ENCODE peak calls at places on chromosomes 3 and 15, in eight cellular contexts. N is A549, P is breast epithelium, F is stomach, Z is uterus, Q is endothelial cell of umbilical vein, W is Peyer's patch, X is H1. B is an unnamed sample.

GRCh38 chr15:72168131-72168825 is 29.3 kb downstream of the GRAMD2A start:
- DNase-seq in N (no peak), P (peak; percentile 76), F (peak; percentile 34), Z (no peak), Q (no peak), W (no peak), X (no peak), B (no peak)

GRCh38 chr3:123476967-123477750 is 28.3 kb upstream of the ADCY5 start:
- DNase-seq in N (no peak), P (no peak), F (no peak), Z (no peak), Q (no peak), W (no peak), X (no peak), B (no peak)

GRCh38 chr3:186257866-186258265 is 104.2 kb downstream of the DGKG start:
- DNase-seq in N (no peak), P (no peak), F (no peak), Z (no peak), Q (no peak), W (no peak), X (no peak), B (no peak)

GRCh38 chr3:181725830-181726229 is 14.1 kb downstream of the SOX2 start:
- DNase-seq in N (no peak), P (no peak), F (no peak), Z (no peak), Q (no peak), W (no peak), X (no peak), B (no peak)

GRCh38 chr3:161863775-161864174 is 367.2 kb downstream of the OTOL1 start:
- DNase-seq in N (no peak), P (no peak), F (no peak), Z (no peak), Q (no peak), W (no peak), X (no peak), B (no peak)

GRCh38 chr3:31077826-31078225 is 183.4 kb upstream of the GADL1 start:
- DNase-seq in N (no peak), P (no peak), F (no peak), Z (no peak), Q (peak; percentile 32), W (no peak), X (no peak), B (no peak)

GRCh38 chr3:71512000-71512399 is 71.5 kb downstream of the FOXP1 start:
- DNase-seq in N (no peak), P (no peak), F (no peak), Z (no peak), Q (no peak), W (no peak), X (no peak), B (no peak)

GRCh38 chr15:42148808-42149492 is 7.5 kb downstream of the PLA2G4F start:
- DNase-seq in N (no peak), P (no peak), F (peak; percentile 13), Z (peak; percentile 6), Q (no peak), W (no peak), X (no peak), B (no peak)

GRCh38 chr3:46944191-46944590 is 32.4 kb downstream of the CCDC12 start:
- DNase-seq in N (peak; percentile 35), P (no peak), F (no peak), Z (no peak), Q (no peak), W (no peak), X (no peak), B (no peak)

GRCh38 chr3:174937488-174937887 is 78.4 kb downstream of the NAALADL2 start:
- DNase-seq in N (no peak), P (no peak), F (no peak), Z (no peak), Q (no peak), W (no peak), X (no peak), B (no peak)

GRCh38 chr3:81531256-81531655 is 230.2 kb downstream of the GBE1 start:
- DNase-seq in N (no peak), P (no peak), F (no peak), Z (no peak), Q (no peak), W (no peak), X (no peak), B (no peak)

GRCh38 chr3:50270422-50270831 is 1.5 kb downstream of the SEMA3B start:
- DNase-seq in N (no peak), P (no peak), F (no peak), Z (no peak), Q (no peak), W (no peak), X (no peak), B (peak; percentile 50)

GRCh38 chr3:50272911-50273688 is 4.2 kb downstream of the SEMA3B start:
- DNase-seq in N (peak; percentile 74), P (peak; percentile 76), F (peak; percentile 93), Z (peak; percentile 87), Q (peak; percentile 84), W (peak; percentile 94), X (no peak), B (peak; percentile 90)

GRCh38 chr3:50270841-50271240 is 1.9 kb downstream of the SEMA3B start:
- DNase-seq in N (no peak), P (no peak), F (no peak), Z (no peak), Q (no peak), W (no peak), X (no peak), B (no peak)

GRCh38 chr3:50269977-50270413 is 1.0 kb downstream of the SEMA3B start:
- DNase-seq in N (no peak), P (no peak), F (no peak), Z (no peak), Q (no peak), W (no peak), X (no peak), B (peak; percentile 65)

DNA sequence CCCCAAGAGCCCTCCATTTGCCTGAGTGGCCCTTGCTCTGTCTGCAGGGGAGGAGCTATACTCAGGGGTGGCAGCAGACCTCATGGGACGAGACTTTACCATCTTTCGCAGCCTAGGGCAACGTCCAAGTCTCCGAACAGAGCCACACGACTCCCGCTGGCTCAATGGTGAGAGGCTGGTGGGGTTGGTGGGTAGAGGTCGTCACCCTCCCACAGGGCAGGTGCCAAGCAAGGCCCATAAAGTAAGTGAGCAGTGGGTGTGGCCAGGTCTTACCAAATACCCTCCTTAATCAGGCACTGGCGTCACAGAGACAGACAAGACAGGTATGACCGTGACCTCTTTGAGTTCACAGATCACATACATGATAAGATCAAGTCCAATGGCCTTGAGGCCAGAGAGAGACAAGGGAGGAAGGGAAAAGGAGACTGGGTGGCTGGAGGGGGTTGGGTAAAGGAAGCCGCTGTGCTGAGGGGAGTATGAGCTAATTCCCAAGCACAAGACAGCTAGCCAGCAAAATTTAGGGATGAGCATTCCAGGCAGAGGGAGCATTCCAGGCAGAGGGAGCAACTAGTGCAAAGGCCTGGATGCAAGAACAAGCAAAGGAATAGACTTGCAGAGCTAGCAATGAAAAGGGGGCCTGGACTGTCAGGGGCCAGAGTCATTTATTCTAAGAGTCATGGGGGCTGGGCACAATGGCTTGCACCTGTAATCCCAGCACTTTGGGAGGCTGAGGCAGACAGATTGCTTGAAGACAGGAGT is 2.5 kb downstream of the SEMA3B start:
- DNase-seq in N (no peak), P (no peak), F (no peak), Z (no peak), Q (no peak), W (peak; percentile 86), X (no peak), B (peak; percentile 95)
- H3K4me1 ChIP-seq in N (peaks cover 55% of the 10 kb centered on the region), P (peaks cover 17% of the 10 kb centered on the region), F (peaks cover 81% of the 10 kb centered on the region), Z (no peaks in the 10 kb centered on the region), Q (peaks cover 2% of the 10 kb centered on the region), W (peaks cover 14% of the 10 kb centered on the region), X (no peaks in the 10 kb centered on the region), B (peaks cover 45% of the 10 kb centered on the region)

DNA sequence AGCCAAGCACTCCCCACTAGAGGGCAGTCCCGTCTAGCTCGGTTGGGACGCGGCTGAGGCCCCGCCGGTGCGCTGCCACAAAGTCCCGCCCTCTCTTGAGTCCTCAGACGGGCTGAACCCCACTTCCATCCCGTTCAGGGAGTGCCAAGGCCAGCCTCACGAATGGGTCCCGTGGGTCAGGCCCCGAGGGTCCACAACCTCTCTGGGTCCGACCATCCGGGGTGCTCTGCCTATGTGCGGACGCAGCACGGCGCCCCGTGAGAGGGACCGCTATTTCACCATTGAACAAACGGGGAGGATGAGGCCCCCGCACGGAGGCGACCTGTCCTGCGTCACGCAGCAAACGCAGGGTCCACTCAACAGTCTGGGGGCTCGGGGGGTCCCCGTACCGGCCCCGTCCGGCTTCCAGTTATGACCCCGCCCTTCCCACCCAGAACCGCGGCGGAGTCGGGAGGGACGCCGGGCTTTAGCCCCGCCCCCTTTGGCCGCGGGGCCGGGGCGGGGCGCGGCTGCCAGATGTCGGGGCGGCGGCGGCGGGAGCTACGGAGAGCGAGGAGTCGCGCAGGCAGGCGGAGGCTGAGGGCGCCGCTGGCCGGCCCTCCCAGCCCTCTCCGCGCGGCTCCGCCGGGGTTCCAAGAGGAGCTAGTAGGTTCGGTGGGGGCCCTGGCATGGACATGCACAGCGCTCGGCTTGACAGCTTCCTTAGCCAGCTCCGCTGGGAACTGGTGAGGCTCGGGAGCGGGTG is at the start of gene INKA1:
- DNase-seq in N (peak; percentile 81), P (peak; percentile 80), F (peak; percentile 91), Z (peak; percentile 91), Q (peak; percentile 87), W (peak; percentile 92), X (peak; percentile 62), B (peak; percentile 90)
- TF ChIP-seq POLR2A in N (no peak), P (no peak), F (no peak), Z (peak; percentile 69), Q (peak; percentile 51), W (peak; percentile 23), X (no peak), B (peak; percentile 35)

DNA sequence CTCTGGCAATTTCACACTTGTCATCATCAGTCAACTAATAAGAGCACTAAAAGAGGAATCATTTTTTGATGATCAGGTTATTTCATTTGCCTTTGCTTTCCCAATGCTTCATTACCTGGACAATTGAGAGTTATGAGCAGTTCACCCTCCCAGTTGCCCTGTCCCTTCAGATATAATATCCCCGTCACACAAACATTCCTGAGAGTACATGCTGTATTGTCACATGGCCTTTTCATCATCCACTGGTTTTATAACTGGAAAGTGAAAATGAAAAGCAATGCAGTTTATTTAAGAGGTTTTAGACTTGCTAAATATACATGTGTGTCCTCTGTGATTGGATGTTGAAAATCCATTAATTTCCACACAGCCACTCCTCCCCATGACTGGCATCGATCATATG is 9.0 kb downstream of the RORA start:
- DNase-seq in N (no peak), P (no peak), F (no peak), Z (no peak), Q (no peak), W (no peak), X (no peak), B (no peak)
- H3K27ac ChIP-seq in N (no peak overlapping the region), P (no peak overlapping the region), F (no peak overlapping the region), Z (no peak overlapping the region), Q (no peak overlapping the region), W (no peak overlapping the region), X (no peak overlapping the region), B (no peak overlapping the region)

GRCh38 chr3:45075821-45076625 is 49.9 kb downstream of the CLEC3B start:
- DNase-seq in N (no peak), P (no peak), F (no peak), Z (no peak), Q (no peak), W (no peak), X (no peak), B (no peak)
- H3K4me1 ChIP-seq in N (no peaks in the 10 kb centered on the region), P (no peaks in the 10 kb centered on the region), F (peaks cover 8% of the 10 kb centered on the region), Z (no peaks in the 10 kb centered on the region), Q (no peaks in the 10 kb centered on the region), W (no peaks in the 10 kb centered on the region), X (no peaks in the 10 kb centered on the region), B (no peaks in the 10 kb centered on the region)

GRCh38 chr3:129001101-129001816 is at the start of gene EFCC1:
- DNase-seq in N (no peak), P (no peak), F (no peak), Z (peak; percentile 62), Q (peak; percentile 60), W (peak; percentile 70), X (no peak), B (peak; percentile 43)
- TF ChIP-seq POLR2A in N (no peak), P (no peak), F (no peak), Z (peak; percentile 60), Q (no peak), W (no peak), X (no peak), B (no peak)